ENCODE peak calls at places on chromosome 17, in eight cellular contexts. J is ovary; I is SK-N-MC; D is coronary artery; W is naive thymus-derived CD4-positive, alpha-beta T cell; O is fibroblast of lung; X is tibial nerve; R is prostate gland. Q is an unnamed sample.

GRCh38 chr17:33864758-33865229 is 390.3 kb upstream of the CCL2 start:
- DNase-seq in J (no peak), I (no peak), D (no peak), W (no peak), O (no peak), X (no peak), R (no peak), Q (no peak)

GRCh38 chr17:353213-353837 is 718 bp upstream of the RPH3AL start:
- DNase-seq in J (no peak), I (no peak), D (no peak), W (no peak), O (no peak), X (peak), R (no peak), Q (no peak)

GRCh38 chr17:47265983-47266541 is 12.4 kb downstream of the ITGB3 start:
- DNase-seq in J (no peak), I (no peak), D (no peak), W (no peak), O (peak), X (no peak), R (no peak), Q (peak)

GRCh38 chr17:27236710-27237315 is 57.1 kb upstream of the WSB1 start:
- DNase-seq in J (peak), I (peak), D (no peak), W (peak), O (peak), X (peak), R (peak), Q (peak)

GRCh38 chr17:31495049-31495885 is 103.8 kb downstream of the RAB11FIP4 start:
- DNase-seq in J (no peak), I (no peak), D (no peak), W (no peak), O (no peak), X (no peak), R (no peak), Q (no peak)

GRCh38 chr17:21674242-21674731 is 18.0 kb upstream of the KCNJ18 start:
- DNase-seq in J (no peak), I (no peak), D (peak), W (no peak), O (no peak), X (no peak), R (no peak), Q (no peak)

GRCh38 chr17:47703191-47703591 is 9.2 kb downstream of the TBKBP1 start:
- DNase-seq in J (peak), I (no peak), D (no peak), W (no peak), O (no peak), X (no peak), R (no peak), Q (no peak)

GRCh38 chr17:60077672-60078519 is 825 bp downstream of the HEATR6 start:
- DNase-seq in J (no peak), I (no peak), D (no peak), W (peak), O (peak), X (no peak), R (no peak), Q (no peak)

GRCh38 chr17:65917560-65917959 is 274.4 kb downstream of the CEP112 start:
- DNase-seq in J (peak), I (no peak), D (no peak), W (no peak), O (no peak), X (no peak), R (no peak), Q (no peak)

GRCh38 chr17:65920996-65921395 is 270.9 kb downstream of the CEP112 start:
- DNase-seq in J (no peak), I (no peak), D (no peak), W (no peak), O (no peak), X (no peak), R (no peak), Q (peak)

GRCh38 chr17:65918921-65919546 is 272.9 kb downstream of the CEP112 start:
- DNase-seq in J (peak), I (peak), D (no peak), W (no peak), O (no peak), X (no peak), R (no peak), Q (peak)

GRCh38 chr17:65916425-65916824 is 275.5 kb downstream of the CEP112 start:
- DNase-seq in J (no peak), I (no peak), D (no peak), W (no peak), O (no peak), X (no peak), R (no peak), Q (peak)

DNA sequence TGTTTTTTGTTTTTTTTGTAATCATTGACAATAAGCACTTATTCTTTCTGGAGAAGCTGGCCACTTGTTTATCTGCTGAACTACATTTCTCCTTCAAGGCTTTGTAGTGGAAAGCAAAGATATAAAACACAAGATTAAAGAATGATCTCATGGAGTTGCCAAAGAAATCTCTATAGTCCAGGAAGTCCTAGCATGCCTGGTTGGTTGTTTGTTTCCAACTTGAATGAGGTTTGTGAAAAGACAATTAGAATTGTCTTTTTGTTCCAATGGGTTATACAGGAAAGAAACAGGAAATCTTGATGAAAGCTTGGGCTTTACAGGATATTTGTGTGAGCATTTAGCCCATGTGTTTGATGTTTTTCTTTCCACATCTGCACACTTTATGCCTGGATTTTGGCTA is 273.5 kb downstream of the CEP112 start:
- DNase-seq in J (no peak), I (no peak), D (no peak), W (no peak), O (no peak), X (no peak), R (no peak), Q (no peak)
- H3K27ac ChIP-seq in J (no peak), I (peak), D (no peak), W (no peak), O (no peak), X (peak), R (no peak), Q (no peak)

DNA sequence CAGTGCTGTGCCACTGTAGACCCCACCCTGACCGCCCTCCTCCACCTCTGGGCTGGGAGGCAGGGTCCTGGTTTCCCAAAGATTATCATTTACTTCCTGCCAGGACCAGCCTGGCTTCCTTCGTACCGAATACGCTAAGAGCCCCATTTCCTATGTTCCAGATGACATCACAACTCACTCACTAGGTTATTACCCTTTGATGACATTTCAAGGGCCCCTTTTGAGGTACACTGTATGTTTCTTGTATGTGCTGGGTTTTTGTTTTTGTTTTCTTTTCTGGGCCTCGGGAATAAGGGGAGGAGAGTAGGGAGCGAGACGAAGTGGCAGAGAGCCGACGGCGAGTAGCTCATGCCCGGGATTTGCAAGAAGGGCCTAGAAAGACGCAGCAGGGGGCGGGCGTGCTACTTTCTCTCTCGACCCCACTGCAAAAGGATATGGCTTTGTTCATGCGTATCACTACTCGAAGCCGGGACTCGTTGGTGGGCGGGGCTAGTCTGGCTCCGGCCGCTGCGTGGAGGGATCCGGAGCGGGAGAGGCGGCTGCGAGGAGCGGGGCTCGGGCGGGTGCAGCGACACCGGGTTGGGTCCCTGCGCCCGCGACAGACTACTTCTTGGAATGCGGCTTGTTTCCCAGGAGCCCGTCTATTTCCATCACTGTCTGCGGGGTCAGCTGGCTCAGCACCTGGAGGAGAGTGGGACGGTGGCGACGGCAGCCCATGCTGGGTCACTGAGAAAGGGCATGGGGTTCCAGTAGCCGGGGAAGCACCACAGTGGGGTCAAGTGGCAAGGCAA is 6.6 kb upstream of the RNF227 start:
- DNase-seq in J (peak), I (no peak), D (peak), W (peak), O (peak), X (peak), R (peak), Q (no peak)
- H3K27ac ChIP-seq in J (no peak), I (no peak), D (peak), W (peak), O (no peak), X (peak), R (peak), Q (no peak)

GRCh38 chr17:2263183-2263954 is 40.2 kb downstream of the SMG6 start:
- DNase-seq in J (no peak), I (no peak), D (no peak), W (peak), O (peak), X (no peak), R (no peak), Q (no peak)
- H3K27ac ChIP-seq in J (no peak), I (peak), D (peak), W (peak), O (peak), X (peak), R (peak), Q (no peak)

GRCh38 chr17:66538776-66539175 is 236.4 kb downstream of the PRKCA start:
- DNase-seq in J (no peak), I (no peak), D (no peak), W (no peak), O (no peak), X (no peak), R (no peak), Q (no peak)
- H3K27ac ChIP-seq in J (no peak), I (no peak), D (no peak), W (no peak), O (no peak), X (peak), R (no peak), Q (no peak)

GRCh38 chr17:79835470-79835899 is 3.8 kb downstream of the CBX4 start:
- DNase-seq in J (no peak), I (no peak), D (no peak), W (no peak), O (no peak), X (no peak), R (no peak), Q (no peak)
- H3K27ac ChIP-seq in J (no peak), I (no peak), D (no peak), W (no peak), O (no peak), X (no peak), R (peak), Q (peak)

DNA sequence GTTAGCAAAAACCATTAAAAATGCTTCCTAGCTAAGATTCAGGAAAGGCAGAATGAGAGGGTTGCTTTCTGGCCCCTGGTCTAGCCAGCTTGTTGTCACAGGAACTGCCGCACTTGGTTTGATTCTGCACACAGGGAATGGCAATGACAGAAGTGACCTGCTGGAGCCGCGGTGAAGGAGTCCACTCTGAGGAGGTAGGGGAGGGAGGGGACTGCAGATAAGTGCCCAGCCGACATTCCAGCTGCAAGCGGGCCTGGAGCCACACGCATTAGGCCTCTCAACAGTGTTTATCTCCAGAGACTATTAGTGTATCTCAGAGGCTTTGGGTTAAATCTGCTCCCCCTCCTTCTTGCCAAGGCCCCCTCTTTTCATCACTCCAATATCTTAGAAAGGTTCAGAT is 38.6 kb downstream of the CDRT15 start:
- DNase-seq in J (no peak), I (no peak), D (no peak), W (no peak), O (no peak), X (no peak), R (no peak), Q (no peak)
- H3K27ac ChIP-seq in J (no peak), I (no peak), D (no peak), W (peak), O (no peak), X (no peak), R (no peak), Q (no peak)